ENCODE peak calls at places on chromosomes 3 and 15, in five cellular contexts. One of them, this sample, is unnamed.
A peak's percentile ranks its signal among the peaks of the same experiment; 100 is the strongest.

GRCh38 chr15:40161693-40162401 is 978 bp downstream of the BUB1B start:
- DNase-seq in globus pallidus: no peak
- DNase-seq in NCI-H345: no peak
- DNase-seq in activated CD4-positive, CD25-positive, alpha-beta regulatory T cell: no peak
- DNase-seq in GOT3: no peak
- DNase-seq in this sample: no peak

GRCh38 chr3:151974067-151974466 is 100.6 kb downstream of the SUCNR1 start:
- DNase-seq in activated CD4-positive, CD25-positive, alpha-beta regulatory T cell: no peak
- DNase-seq in GOT3: no peak
- DNase-seq in NCI-H345: no peak
- DNase-seq in globus pallidus: no peak
- DNase-seq in this sample: no peak

GRCh38 chr15:49187537-49188245 is 17.6 kb downstream of the GALK2 start:
- DNase-seq in globus pallidus: no peak
- DNase-seq in GOT3: no peak
- DNase-seq in NCI-H345: no peak
- DNase-seq in activated CD4-positive, CD25-positive, alpha-beta regulatory T cell: no peak
- DNase-seq in this sample: no peak

GRCh38 chr15:34266751-34267150 is 41.9 kb downstream of the EMC4 start:
- DNase-seq in activated CD4-positive, CD25-positive, alpha-beta regulatory T cell: no peak
- DNase-seq in globus pallidus: no peak
- DNase-seq in GOT3: no peak
- DNase-seq in NCI-H345: no peak
- DNase-seq in this sample: no peak

GRCh38 chr3:157785071-157785826 is 282.0 kb upstream of the VEPH1 start:
- DNase-seq in GOT3: peak; percentile 37
- DNase-seq in globus pallidus: no peak
- DNase-seq in NCI-H345: no peak
- DNase-seq in activated CD4-positive, CD25-positive, alpha-beta regulatory T cell: no peak
- DNase-seq in this sample: peak; percentile 38

GRCh38 chr3:150515210-150515609 is 31.1 kb downstream of the SERP1 start:
- DNase-seq in GOT3: no peak
- DNase-seq in globus pallidus: no peak
- DNase-seq in activated CD4-positive, CD25-positive, alpha-beta regulatory T cell: no peak
- DNase-seq in NCI-H345: no peak
- DNase-seq in this sample: no peak

GRCh38 chr3:2536575-2536974 is 437.9 kb downstream of the CNTN4 start:
- DNase-seq in globus pallidus: no peak
- DNase-seq in activated CD4-positive, CD25-positive, alpha-beta regulatory T cell: no peak
- DNase-seq in NCI-H345: no peak
- DNase-seq in GOT3: no peak
- DNase-seq in this sample: no peak

GRCh38 chr15:67366904-67367303 is 112.3 kb downstream of the IQCH start:
- DNase-seq in activated CD4-positive, CD25-positive, alpha-beta regulatory T cell: no peak
- DNase-seq in globus pallidus: no peak
- DNase-seq in GOT3: no peak
- DNase-seq in NCI-H345: no peak
- DNase-seq in this sample: no peak

GRCh38 chr3:58492385-58492970 is 582 bp downstream of the KCTD6 start:
- DNase-seq in GOT3: no peak
- DNase-seq in NCI-H345: peak; percentile 13
- DNase-seq in activated CD4-positive, CD25-positive, alpha-beta regulatory T cell: no peak
- DNase-seq in globus pallidus: peak; percentile 26
- DNase-seq in this sample: peak; percentile 16

GRCh38 chr3:61645148-61645547 is 83.8 kb downstream of the PTPRG start:
- DNase-seq in NCI-H345: no peak
- DNase-seq in GOT3: no peak
- DNase-seq in globus pallidus: no peak
- DNase-seq in activated CD4-positive, CD25-positive, alpha-beta regulatory T cell: no peak
- DNase-seq in this sample: no peak

GRCh38 chr3:52177701-52178042 is 20.3 kb upstream of the ALAS1 start:
- DNase-seq in GOT3: no peak
- DNase-seq in globus pallidus: no peak
- DNase-seq in activated CD4-positive, CD25-positive, alpha-beta regulatory T cell: no peak
- DNase-seq in NCI-H345: no peak
- DNase-seq in this sample: no peak

GRCh38 chr15:24898715-24899278 is 56.0 kb upstream of the SNRPN start:
- DNase-seq in globus pallidus: no peak
- DNase-seq in activated CD4-positive, CD25-positive, alpha-beta regulatory T cell: no peak
- DNase-seq in GOT3: no peak
- DNase-seq in NCI-H345: no peak
- DNase-seq in this sample: no peak

GRCh38 chr3:113179235-113179829 is 32.0 kb upstream of the BOC start:
- DNase-seq in globus pallidus: no peak
- DNase-seq in GOT3: no peak
- DNase-seq in activated CD4-positive, CD25-positive, alpha-beta regulatory T cell: no peak
- DNase-seq in NCI-H345: no peak
- DNase-seq in this sample: no peak